ENCODE peak calls at places on chromosomes 3 and 15, in four cellular contexts. R is K562, H is HepG2, X is H1. J is an unnamed sample.

GRCh38 chr3:131231710-131232348 is 149.7 kb upstream of the NUDT16 start:
- DNase-seq in R (no peak), H (peak), X (no peak), J (no peak)

GRCh38 chr3:112734171-112734570 is 93.2 kb upstream of the CCDC80 start:
- DNase-seq in R (no peak), H (no peak), X (no peak), J (no peak)

GRCh38 chr3:7204848-7205156 is 343.9 kb downstream of the GRM7 start:
- DNase-seq in R (no peak), H (no peak), X (no peak), J (peak)

GRCh38 chr3:16800361-16800760 is 84.4 kb upstream of the PLCL2 start:
- DNase-seq in R (no peak), H (no peak), X (no peak), J (no peak)

GRCh38 chr3:52277071-52277964 is 1.1 kb downstream of the WDR82 start:
- DNase-seq in R (peak), H (peak), X (no peak), J (no peak)

GRCh38 chr15:76169792-76170425 is 110.1 kb downstream of the TMEM266 start:
- DNase-seq in R (no peak), H (no peak), X (no peak), J (no peak)

GRCh38 chr3:24550588-24550987 is 55.9 kb upstream of the THRB start:
- DNase-seq in R (no peak), H (no peak), X (no peak), J (no peak)

GRCh38 chr3:159884661-159885402 is 103.8 kb upstream of the IL12A start:
- DNase-seq in R (peak), H (peak), X (no peak), J (no peak)

GRCh38 chr3:5754602-5755001 is 567.1 kb downstream of the EDEM1 start:
- DNase-seq in R (no peak), H (no peak), X (no peak), J (peak)

GRCh38 chr15:100788080-100788730 is 91.4 kb upstream of the ALDH1A3 start:
- DNase-seq in R (no peak), H (no peak), X (no peak), J (no peak)

GRCh38 chr3:139326707-139327106 is 17.1 kb upstream of the MRPS22 start:
- DNase-seq in R (no peak), H (no peak), X (no peak), J (no peak)

GRCh38 chr3:167810236-167810635 is 74.7 kb downstream of the SERPINI1 start:
- DNase-seq in R (no peak), H (no peak), X (no peak), J (no peak)

GRCh38 chr15:47384316-47384715 is 333.0 kb upstream of the SEMA6D start:
- DNase-seq in R (no peak), H (no peak), X (peak), J (no peak)

GRCh38 chr15:95394186-95395067 is 936.1 kb upstream of the NR2F2 start:
- DNase-seq in R (no peak), H (no peak), X (no peak), J (no peak)

GRCh38 chr3:133540896-133541674 is 32.4 kb upstream of the CDV3 start:
- DNase-seq in R (no peak), H (peak), X (no peak), J (peak)

GRCh38 chr3:58441514-58442450 is 8.2 kb upstream of the PDHB start:
- DNase-seq in R (no peak), H (no peak), X (no peak), J (no peak)

GRCh38 chr15:73233623-73234022 is 135.1 kb downstream of the HCN4 start:
- DNase-seq in R (no peak), H (no peak), X (no peak), J (no peak)

GRCh38 chr3:129822679-129823078 is 70.8 kb downstream of the TMCC1 start:
- DNase-seq in R (no peak), H (no peak), X (no peak), J (no peak)

GRCh38 chr15:35305906-35306305 is 220.8 kb upstream of the NANOGP8 start:
- DNase-seq in R (no peak), H (no peak), X (no peak), J (no peak)

GRCh38 chr15:88897456-88898194 is 2.3 kb upstream of the HAPLN3 start:
- DNase-seq in R (peak), H (peak), X (no peak), J (no peak)

GRCh38 chr3:47163023-47163989 is 607 bp downstream of the SETD2 start:
- DNase-seq in R (peak), H (peak), X (no peak), J (no peak)

GRCh38 chr3:81789686-81790085 is 28.2 kb upstream of the GBE1 start:
- DNase-seq in R (no peak), H (no peak), X (no peak), J (no peak)

GRCh38 chr15:58547628-58548307 is 116.0 kb downstream of the LIPC start:
- DNase-seq in R (no peak), H (no peak), X (no peak), J (no peak)

GRCh38 chr3:197554196-197554561 is 1.6 kb downstream of the BDH1 start:
- DNase-seq in R (no peak), H (no peak), X (no peak), J (no peak)

GRCh38 chr3:25007974-25008658 is 419.9 kb upstream of the RARB start:
- DNase-seq in R (no peak), H (no peak), X (no peak), J (peak)

DNA sequence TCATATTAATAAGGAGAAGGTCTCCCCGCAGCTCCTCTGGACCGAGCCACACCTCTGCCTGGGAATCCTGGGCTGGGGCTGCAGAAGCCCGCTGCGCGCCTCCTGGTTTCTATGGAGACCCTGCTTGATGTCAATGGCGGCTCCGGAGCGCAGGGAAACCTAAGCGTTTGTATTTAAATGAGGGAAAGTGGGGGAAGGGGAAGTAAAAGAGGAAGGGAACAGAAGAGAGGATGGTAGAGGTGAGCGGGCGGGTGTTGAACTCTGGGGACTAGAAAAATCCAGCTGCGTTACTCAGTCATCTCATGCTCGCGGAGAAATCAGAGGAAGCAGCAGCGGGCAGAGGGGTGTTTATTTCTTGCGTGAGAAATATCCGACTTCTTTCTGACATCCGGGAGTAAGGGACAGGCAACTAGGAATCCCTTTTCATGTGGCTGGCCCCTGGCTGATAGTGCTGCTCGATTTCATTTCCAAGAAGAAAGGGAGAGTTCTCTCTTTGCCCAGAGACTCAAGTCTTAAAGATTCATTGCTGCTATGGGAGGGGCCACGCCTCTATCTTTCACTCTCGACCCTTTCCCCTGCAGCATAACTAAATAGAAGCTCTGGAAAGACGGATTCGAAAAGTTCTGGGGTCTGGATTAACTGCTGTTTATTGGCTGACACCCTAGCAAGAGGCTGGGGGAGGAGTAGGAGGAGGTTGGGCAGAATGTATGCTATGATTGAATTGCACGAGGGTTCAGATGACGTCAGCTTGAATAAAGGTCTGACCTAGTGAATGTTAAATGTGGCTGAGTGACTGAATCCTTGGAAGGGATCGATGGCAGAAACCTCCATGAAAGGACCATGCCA is 110.5 kb upstream of the GAP43 start:
- DNase-seq in R (no peak), H (no peak), X (no peak), J (no peak)
- TF ChIP-seq CBX5 in R (no peak), H (no peak), X (no peak), J (no peak)

GRCh38 chr3:71177375-71177774 is 406.2 kb downstream of the FOXP1 start:
- DNase-seq in R (no peak), H (no peak), X (no peak), J (no peak)
- H3K27ac ChIP-seq in R (no peak), H (no peak), X (no peak), J (no peak)

DNA sequence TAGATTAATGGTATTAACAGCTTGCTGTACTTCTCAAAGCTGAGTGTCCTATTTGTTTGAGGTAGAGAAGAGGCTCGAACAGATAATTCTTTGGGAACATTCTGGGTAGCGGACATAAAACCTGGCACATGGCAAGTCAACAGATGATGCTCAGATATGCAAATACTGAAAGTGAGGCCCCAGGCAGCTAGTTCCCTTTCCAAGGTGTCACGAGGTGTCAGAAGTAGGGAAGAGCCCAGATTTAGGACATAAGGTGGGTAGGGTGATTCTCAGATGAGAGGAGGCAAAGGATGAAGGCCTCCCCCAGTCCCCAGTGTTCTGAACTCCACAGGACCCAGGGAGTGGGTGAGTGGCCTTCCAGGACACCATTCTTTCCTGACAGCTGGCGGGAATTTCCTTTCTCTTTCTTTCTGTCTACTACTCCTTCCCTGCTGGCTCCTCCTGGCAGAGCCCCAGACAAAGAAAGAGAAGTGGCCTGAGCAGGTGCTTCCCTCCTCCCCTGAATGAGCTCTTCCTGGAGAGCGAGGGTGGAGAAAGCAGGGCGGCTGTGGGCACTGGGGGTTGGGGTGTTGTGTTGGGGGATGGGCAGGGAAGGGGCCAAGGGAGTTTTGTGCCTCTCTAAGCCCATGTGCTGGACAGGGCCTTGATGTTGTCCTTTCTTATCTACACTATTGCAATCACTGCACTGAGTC is 87.5 kb downstream of the CORO2B start:
- DNase-seq in R (no peak), H (no peak), X (no peak), J (no peak)
- TF ChIP-seq CBX5 in R (no peak), H (no peak), X (no peak), J (no peak)

GRCh38 chr3:188006726-188007393 is 147.1 kb upstream of the LPP start:
- DNase-seq in R (no peak), H (no peak), X (no peak), J (no peak)
- H3K27ac ChIP-seq in R (no peak), H (no peak), X (no peak), J (no peak)

DNA sequence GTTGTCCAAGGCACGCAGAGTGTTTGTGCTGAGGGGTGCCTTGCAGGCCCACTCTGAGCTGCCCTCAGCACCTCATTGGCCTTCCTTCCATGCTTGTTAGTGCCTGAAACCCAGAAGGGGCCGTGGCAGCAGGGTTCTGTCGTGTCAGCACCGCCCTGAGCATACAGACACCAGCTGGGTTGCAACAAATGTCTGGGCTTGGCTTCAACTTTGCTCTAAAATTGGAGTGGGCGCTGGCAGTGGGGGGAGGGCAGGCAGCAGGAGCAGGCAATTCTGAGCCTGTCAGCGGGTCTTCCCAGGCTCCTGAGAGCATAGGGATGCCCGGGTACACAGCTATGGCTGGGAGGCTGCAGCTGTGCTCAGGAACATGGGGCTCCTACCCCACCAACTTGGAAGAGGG is 464.3 kb downstream of the EPHA3 start:
- DNase-seq in R (no peak), H (no peak), X (no peak), J (no peak)
- TF ChIP-seq CBX5 in R (no peak), H (no peak), X (no peak), J (no peak)

DNA sequence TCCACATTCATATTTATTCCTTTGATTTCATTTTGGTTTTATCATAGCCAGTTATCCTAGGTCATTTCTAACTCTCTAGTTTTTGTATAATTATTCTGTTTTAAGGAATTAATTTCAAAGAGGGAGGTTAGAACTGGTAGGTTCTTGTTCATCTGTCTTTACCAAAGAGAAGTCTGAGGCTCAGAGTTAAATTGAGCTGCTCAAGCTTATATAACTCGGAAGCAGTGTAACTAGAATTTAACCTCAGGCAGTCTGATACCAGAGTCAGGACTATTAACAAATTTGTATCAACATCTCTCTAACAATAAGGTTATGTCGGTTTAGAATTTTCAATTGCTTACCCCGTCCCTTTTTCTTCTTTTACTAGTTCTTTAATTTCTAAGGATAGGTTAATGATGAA is 84.1 kb downstream of the AKAP13 start:
- DNase-seq in R (no peak), H (no peak), X (no peak), J (no peak)
- H3K27ac ChIP-seq in R (no peak), H (no peak), X (no peak), J (no peak)

GRCh38 chr15:84982301-84982920 is 755 bp downstream of the PDE8A start:
- DNase-seq in R (no peak), H (peak), X (no peak), J (no peak)
- TF ChIP-seq CBX5 in R (no peak), H (no peak), X (no peak), J (peak)